ENCODE peak calls at places on chromosome 16, in eight cellular contexts. One of them, this sample, is unnamed. For H3K9me3, the result is how much of the 10 kb centered on the place peaks cover.

GRCh38 chr16:49464877-49465504 is 91.4 kb downstream of the C16orf78 start:
- DNase-seq in HepG2: no peak
- DNase-seq in transverse colon: no peak
- DNase-seq in HCT116: no peak
- DNase-seq in SK-N-SH: peak
- DNase-seq in prostate gland: no peak
- DNase-seq in sigmoid colon: peak
- DNase-seq in SK-N-MC: no peak
- DNase-seq in this sample: peak

GRCh38 chr16:20243731-20244281 is 83.5 kb downstream of the GP2 start:
- DNase-seq in prostate gland: no peak
- DNase-seq in HCT116: no peak
- DNase-seq in HepG2: no peak
- DNase-seq in SK-N-MC: no peak
- DNase-seq in SK-N-SH: no peak
- DNase-seq in sigmoid colon: no peak
- DNase-seq in transverse colon: no peak
- DNase-seq in this sample: no peak

GRCh38 chr16:8619671-8620370 is 1.7 kb upstream of the METTL22 start:
- DNase-seq in transverse colon: no peak
- DNase-seq in prostate gland: no peak
- DNase-seq in HepG2: no peak
- DNase-seq in SK-N-SH: no peak
- DNase-seq in HCT116: no peak
- DNase-seq in sigmoid colon: no peak
- DNase-seq in SK-N-MC: no peak
- DNase-seq in this sample: no peak

GRCh38 chr16:75000481-75001081 is 1.8 kb downstream of the ZNRF1 start:
- DNase-seq in transverse colon: no peak
- DNase-seq in prostate gland: no peak
- DNase-seq in HCT116: no peak
- DNase-seq in HepG2: no peak
- DNase-seq in SK-N-SH: peak
- DNase-seq in SK-N-MC: no peak
- DNase-seq in sigmoid colon: no peak
- DNase-seq in this sample: no peak

GRCh38 chr16:54116126-54116525 is 170.5 kb downstream of the IRX3 start:
- DNase-seq in prostate gland: no peak
- DNase-seq in SK-N-MC: no peak
- DNase-seq in sigmoid colon: no peak
- DNase-seq in SK-N-SH: peak
- DNase-seq in HCT116: no peak
- DNase-seq in HepG2: no peak
- DNase-seq in transverse colon: no peak
- DNase-seq in this sample: no peak

GRCh38 chr16:77660311-77660710 is 62.0 kb upstream of the NUDT7 start:
- DNase-seq in SK-N-MC: no peak
- DNase-seq in HCT116: peak
- DNase-seq in sigmoid colon: no peak
- DNase-seq in HepG2: peak
- DNase-seq in transverse colon: no peak
- DNase-seq in SK-N-SH: peak
- DNase-seq in prostate gland: no peak
- DNase-seq in this sample: no peak

GRCh38 chr16:28090646-28091377 is 27.3 kb upstream of the GSG1L start:
- DNase-seq in transverse colon: no peak
- DNase-seq in HCT116: no peak
- DNase-seq in HepG2: no peak
- DNase-seq in sigmoid colon: no peak
- DNase-seq in SK-N-SH: peak
- DNase-seq in SK-N-MC: no peak
- DNase-seq in prostate gland: no peak
- DNase-seq in this sample: no peak

GRCh38 chr16:84973776-84974523 is 37.4 kb downstream of the ZDHHC7 start:
- DNase-seq in HCT116: no peak
- DNase-seq in sigmoid colon: no peak
- DNase-seq in SK-N-SH: no peak
- DNase-seq in SK-N-MC: no peak
- DNase-seq in transverse colon: no peak
- DNase-seq in HepG2: no peak
- DNase-seq in prostate gland: no peak
- DNase-seq in this sample: no peak

GRCh38 chr16:72066747-72067146 is 3.7 kb downstream of the HPR start:
- DNase-seq in SK-N-MC: no peak
- DNase-seq in HCT116: peak
- DNase-seq in sigmoid colon: no peak
- DNase-seq in transverse colon: no peak
- DNase-seq in prostate gland: no peak
- DNase-seq in SK-N-SH: peak
- DNase-seq in HepG2: peak
- DNase-seq in this sample: no peak

GRCh38 chr16:26365555-26365954 is 673.8 kb downstream of the HS3ST4 start:
- DNase-seq in SK-N-MC: no peak
- DNase-seq in SK-N-SH: no peak
- DNase-seq in prostate gland: no peak
- DNase-seq in transverse colon: no peak
- DNase-seq in HepG2: no peak
- DNase-seq in HCT116: no peak
- DNase-seq in sigmoid colon: no peak
- DNase-seq in this sample: no peak

GRCh38 chr16:2323701-2324100 is 16.8 kb downstream of the ABCA3 start:
- DNase-seq in SK-N-SH: no peak
- DNase-seq in sigmoid colon: no peak
- DNase-seq in prostate gland: no peak
- DNase-seq in SK-N-MC: no peak
- DNase-seq in HepG2: no peak
- DNase-seq in HCT116: no peak
- DNase-seq in transverse colon: no peak
- DNase-seq in this sample: no peak

GRCh38 chr16:67110136-67110847 is 551 bp downstream of the PHAF1 start:
- DNase-seq in HepG2: no peak
- DNase-seq in transverse colon: no peak
- DNase-seq in HCT116: no peak
- DNase-seq in prostate gland: no peak
- DNase-seq in sigmoid colon: no peak
- DNase-seq in SK-N-SH: no peak
- DNase-seq in SK-N-MC: no peak
- DNase-seq in this sample: no peak

GRCh38 chr16:80122155-80122554 is 418.6 kb upstream of the DYNLRB2 start:
- DNase-seq in HCT116: no peak
- DNase-seq in SK-N-MC: no peak
- DNase-seq in transverse colon: peak
- DNase-seq in prostate gland: peak
- DNase-seq in SK-N-SH: peak
- DNase-seq in HepG2: no peak
- DNase-seq in sigmoid colon: peak
- DNase-seq in this sample: no peak

GRCh38 chr16:56710181-56710737 is 19.7 kb upstream of the NUP93 start:
- DNase-seq in HCT116: no peak
- DNase-seq in transverse colon: no peak
- DNase-seq in SK-N-MC: no peak
- DNase-seq in prostate gland: no peak
- DNase-seq in SK-N-SH: no peak
- DNase-seq in HepG2: no peak
- DNase-seq in sigmoid colon: no peak
- DNase-seq in this sample: no peak

GRCh38 chr16:75433732-75434413 is 570 bp upstream of the CFDP1 start:
- DNase-seq in SK-N-SH: peak
- DNase-seq in transverse colon: peak
- DNase-seq in SK-N-MC: no peak
- DNase-seq in sigmoid colon: peak
- DNase-seq in HCT116: no peak
- DNase-seq in prostate gland: peak
- DNase-seq in HepG2: peak
- DNase-seq in this sample: peak

GRCh38 chr16:89355036-89355435 is 135.3 kb downstream of the ANKRD11 start:
- DNase-seq in prostate gland: no peak
- DNase-seq in HCT116: no peak
- DNase-seq in HepG2: no peak
- DNase-seq in SK-N-SH: no peak
- DNase-seq in transverse colon: no peak
- DNase-seq in SK-N-MC: no peak
- DNase-seq in sigmoid colon: no peak
- DNase-seq in this sample: no peak

GRCh38 chr16:88383401-88384221 is 852 bp downstream of the ZNF469 start:
- DNase-seq in SK-N-SH: peak
- DNase-seq in sigmoid colon: peak
- DNase-seq in HepG2: no peak
- DNase-seq in transverse colon: no peak
- DNase-seq in HCT116: peak
- DNase-seq in SK-N-MC: no peak
- DNase-seq in prostate gland: no peak
- DNase-seq in this sample: no peak

GRCh38 chr16:81096715-81097208 is 567 bp upstream of the GCSH start:
- DNase-seq in SK-N-SH: no peak
- DNase-seq in prostate gland: no peak
- DNase-seq in transverse colon: no peak
- DNase-seq in SK-N-MC: no peak
- DNase-seq in HepG2: no peak
- DNase-seq in sigmoid colon: no peak
- DNase-seq in HCT116: no peak
- DNase-seq in this sample: no peak

GRCh38 chr16:79372504-79373184 is 227.9 kb downstream of the MAF start:
- DNase-seq in HCT116: no peak
- DNase-seq in prostate gland: no peak
- DNase-seq in SK-N-SH: no peak
- DNase-seq in sigmoid colon: no peak
- DNase-seq in HepG2: no peak
- DNase-seq in transverse colon: no peak
- DNase-seq in SK-N-MC: no peak
- DNase-seq in this sample: no peak

GRCh38 chr16:3577302-3577752 is at the start of gene NLRC3:
- DNase-seq in HCT116: no peak
- DNase-seq in prostate gland: no peak
- DNase-seq in transverse colon: peak
- DNase-seq in SK-N-SH: no peak
- DNase-seq in sigmoid colon: no peak
- DNase-seq in SK-N-MC: no peak
- DNase-seq in HepG2: no peak
- DNase-seq in this sample: no peak
- TF ChIP-seq POLR2AphosphoS5 in HCT116: no peak
- TF ChIP-seq POLR2AphosphoS5 in prostate gland: no peak
- TF ChIP-seq POLR2AphosphoS5 in transverse colon: no peak
- TF ChIP-seq POLR2AphosphoS5 in SK-N-SH: no peak
- TF ChIP-seq POLR2AphosphoS5 in sigmoid colon: no peak
- TF ChIP-seq POLR2AphosphoS5 in SK-N-MC: no peak
- TF ChIP-seq POLR2AphosphoS5 in HepG2: no peak
- TF ChIP-seq POLR2AphosphoS5 in this sample: no peak

GRCh38 chr16:35148748-35149147 is 1689.3 kb downstream of the TP53TG3F start:
- DNase-seq in HepG2: no peak
- DNase-seq in sigmoid colon: no peak
- DNase-seq in prostate gland: no peak
- DNase-seq in SK-N-MC: no peak
- DNase-seq in transverse colon: no peak
- DNase-seq in SK-N-SH: no peak
- DNase-seq in HCT116: no peak
- DNase-seq in this sample: no peak
- H3K9me3 ChIP-seq in HepG2: half or more
- H3K9me3 ChIP-seq in sigmoid colon: under half
- H3K9me3 ChIP-seq in prostate gland: under half
- H3K9me3 ChIP-seq in SK-N-MC: under half
- H3K9me3 ChIP-seq in transverse colon: under half
- H3K9me3 ChIP-seq in SK-N-SH: under half
- H3K9me3 ChIP-seq in HCT116: under half
- H3K9me3 ChIP-seq in this sample: half or more

DNA sequence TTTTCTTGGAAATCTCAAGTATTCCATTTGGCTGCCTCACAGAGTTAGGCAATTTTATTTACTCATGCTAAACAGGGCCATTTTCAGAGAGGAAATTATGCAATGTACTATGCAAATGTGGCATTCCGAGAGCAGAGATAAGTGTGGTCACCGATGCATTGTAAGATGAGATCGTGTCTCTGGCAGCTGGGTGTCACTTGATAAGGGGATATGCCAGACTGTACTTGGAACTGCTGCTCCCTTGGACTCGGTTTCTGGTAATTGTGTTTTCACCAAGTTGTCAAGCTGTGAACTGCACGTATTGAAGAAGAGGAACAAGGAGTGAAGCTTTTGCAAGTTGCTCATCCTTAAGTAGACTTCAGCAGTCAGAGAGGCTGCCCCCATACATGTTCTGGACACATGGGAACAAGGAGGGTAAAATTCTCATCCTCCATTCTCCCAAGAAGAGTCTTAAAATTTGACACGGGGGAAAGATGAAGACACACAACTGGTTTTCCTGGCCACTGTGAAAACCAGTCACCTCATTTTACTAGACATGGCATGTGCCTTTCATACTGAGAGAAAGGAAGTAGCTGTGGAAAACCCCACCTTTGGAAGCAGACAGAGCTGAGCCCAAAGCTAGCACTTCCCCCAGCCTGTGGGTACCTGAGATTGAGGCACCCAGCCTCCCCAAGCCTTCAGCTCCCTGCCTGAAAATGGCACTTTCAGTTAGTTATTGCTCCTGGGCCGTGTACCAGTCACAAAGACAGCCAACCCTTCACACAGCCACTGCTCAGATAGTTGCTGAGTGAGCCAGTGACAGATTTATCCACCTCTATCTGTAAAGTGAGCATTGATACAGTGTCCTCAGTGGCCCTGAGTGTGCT is 150.7 kb downstream of the SOCS1 start:
- DNase-seq in transverse colon: peak
- DNase-seq in SK-N-MC: peak
- DNase-seq in HCT116: no peak
- DNase-seq in sigmoid colon: peak
- DNase-seq in SK-N-SH: peak
- DNase-seq in HepG2: peak
- DNase-seq in prostate gland: peak
- DNase-seq in this sample: no peak
- TF ChIP-seq POLR2AphosphoS5 in transverse colon: peak
- TF ChIP-seq POLR2AphosphoS5 in SK-N-MC: no peak
- TF ChIP-seq POLR2AphosphoS5 in HCT116: no peak
- TF ChIP-seq POLR2AphosphoS5 in sigmoid colon: peak
- TF ChIP-seq POLR2AphosphoS5 in SK-N-SH: peak
- TF ChIP-seq POLR2AphosphoS5 in HepG2: no peak
- TF ChIP-seq POLR2AphosphoS5 in prostate gland: peak
- TF ChIP-seq POLR2AphosphoS5 in this sample: no peak

GRCh38 chr16:30659507-30660423 is 1.5 kb downstream of the FBRS start:
- DNase-seq in SK-N-SH: peak
- DNase-seq in prostate gland: peak
- DNase-seq in SK-N-MC: no peak
- DNase-seq in transverse colon: peak
- DNase-seq in HCT116: no peak
- DNase-seq in sigmoid colon: peak
- DNase-seq in HepG2: no peak
- DNase-seq in this sample: peak

GRCh38 chr16:30656388-30656787 is 1.8 kb upstream of the FBRS start:
- DNase-seq in HepG2: no peak
- DNase-seq in HCT116: no peak
- DNase-seq in prostate gland: no peak
- DNase-seq in SK-N-MC: no peak
- DNase-seq in SK-N-SH: no peak
- DNase-seq in transverse colon: no peak
- DNase-seq in sigmoid colon: no peak
- DNase-seq in this sample: no peak

GRCh38 chr16:30656974-30657865 is 1.0 kb upstream of the FBRS start:
- DNase-seq in SK-N-MC: no peak
- DNase-seq in HepG2: no peak
- DNase-seq in transverse colon: peak
- DNase-seq in SK-N-SH: no peak
- DNase-seq in prostate gland: no peak
- DNase-seq in sigmoid colon: no peak
- DNase-seq in HCT116: no peak
- DNase-seq in this sample: no peak

GRCh38 chr16:30658731-30659506 is 688 bp downstream of the FBRS start:
- DNase-seq in SK-N-SH: peak
- DNase-seq in transverse colon: no peak
- DNase-seq in HepG2: peak
- DNase-seq in SK-N-MC: peak
- DNase-seq in prostate gland: peak
- DNase-seq in HCT116: peak
- DNase-seq in sigmoid colon: peak
- DNase-seq in this sample: no peak

GRCh38 chr16:30657866-30658730 is at the start of gene FBRS:
- DNase-seq in sigmoid colon: peak
- DNase-seq in SK-N-MC: peak
- DNase-seq in transverse colon: peak
- DNase-seq in HepG2: peak
- DNase-seq in prostate gland: peak
- DNase-seq in HCT116: peak
- DNase-seq in SK-N-SH: peak
- DNase-seq in this sample: peak
- H3K9me3 ChIP-seq in sigmoid colon: under half
- H3K9me3 ChIP-seq in SK-N-MC: under half
- H3K9me3 ChIP-seq in transverse colon: under half
- H3K9me3 ChIP-seq in HepG2: under half
- H3K9me3 ChIP-seq in prostate gland: under half
- H3K9me3 ChIP-seq in HCT116: under half
- H3K9me3 ChIP-seq in SK-N-SH: under half
- H3K9me3 ChIP-seq in this sample: under half